ENCODE peak calls at places on chromosomes 6 and 20, in nine cellular contexts. One of them, this sample, is unnamed.

GRCh38 chr6:1597121-1597744 is 12.5 kb upstream of the FOXC1 start:
- DNase-seq in HL-60: no peak
- DNase-seq in stimulated activated CD4-positive, alpha-beta T cell treated with anti-CD3 and anti-CD28 coated beads, Interleukin-15, amount 100 ng/mL, for 1 hour: no peak
- DNase-seq in activated gamma-delta T cell treated with Interleukin-2 at 50 U/mL for 16 hours: no peak
- DNase-seq in effector CD4-positive, alpha-beta T cell: no peak
- DNase-seq in upper lobe of left lung: no peak
- DNase-seq in ecto neural progenitor cell: no peak
- DNase-seq in NCI-H1092 treated with DMSO at 0.1 percent for 48 hours: no peak
- DNase-seq in fibroblast of mammary gland: no peak
- DNase-seq in this sample: no peak

GRCh38 chr6:139291813-139292619 is at the start of gene TXLNB:
- DNase-seq in HL-60: peak; percentile 87
- DNase-seq in stimulated activated CD4-positive, alpha-beta T cell treated with anti-CD3 and anti-CD28 coated beads, Interleukin-15, amount 100 ng/mL, for 1 hour: peak; percentile 59
- DNase-seq in activated gamma-delta T cell treated with Interleukin-2 at 50 U/mL for 16 hours: peak; percentile 67
- DNase-seq in effector CD4-positive, alpha-beta T cell: peak; percentile 56
- DNase-seq in upper lobe of left lung: peak; percentile 76
- DNase-seq in ecto neural progenitor cell: peak; percentile 71
- DNase-seq in NCI-H1092 treated with DMSO at 0.1 percent for 48 hours: no peak
- DNase-seq in fibroblast of mammary gland: peak; percentile 85
- DNase-seq in this sample: peak; percentile 74

GRCh38 chr6:31169123-31169857 is 1.2 kb downstream of the POU5F1 start:
- DNase-seq in HL-60: no peak
- DNase-seq in stimulated activated CD4-positive, alpha-beta T cell treated with anti-CD3 and anti-CD28 coated beads, Interleukin-15, amount 100 ng/mL, for 1 hour: no peak
- DNase-seq in activated gamma-delta T cell treated with Interleukin-2 at 50 U/mL for 16 hours: no peak
- DNase-seq in effector CD4-positive, alpha-beta T cell: no peak
- DNase-seq in upper lobe of left lung: no peak
- DNase-seq in ecto neural progenitor cell: no peak
- DNase-seq in NCI-H1092 treated with DMSO at 0.1 percent for 48 hours: no peak
- DNase-seq in fibroblast of mammary gland: no peak
- DNase-seq in this sample: no peak

GRCh38 chr6:151179321-151179720 is 60.4 kb upstream of the AKAP12 start:
- DNase-seq in HL-60: no peak
- DNase-seq in stimulated activated CD4-positive, alpha-beta T cell treated with anti-CD3 and anti-CD28 coated beads, Interleukin-15, amount 100 ng/mL, for 1 hour: no peak
- DNase-seq in activated gamma-delta T cell treated with Interleukin-2 at 50 U/mL for 16 hours: no peak
- DNase-seq in effector CD4-positive, alpha-beta T cell: no peak
- DNase-seq in upper lobe of left lung: no peak
- DNase-seq in ecto neural progenitor cell: no peak
- DNase-seq in NCI-H1092 treated with DMSO at 0.1 percent for 48 hours: no peak
- DNase-seq in fibroblast of mammary gland: peak; percentile 96
- DNase-seq in this sample: no peak

GRCh38 chr20:35529552-35529951 is at the start of gene C20orf173:
- DNase-seq in HL-60: no peak
- DNase-seq in stimulated activated CD4-positive, alpha-beta T cell treated with anti-CD3 and anti-CD28 coated beads, Interleukin-15, amount 100 ng/mL, for 1 hour: no peak
- DNase-seq in activated gamma-delta T cell treated with Interleukin-2 at 50 U/mL for 16 hours: no peak
- DNase-seq in effector CD4-positive, alpha-beta T cell: no peak
- DNase-seq in upper lobe of left lung: no peak
- DNase-seq in ecto neural progenitor cell: no peak
- DNase-seq in NCI-H1092 treated with DMSO at 0.1 percent for 48 hours: no peak
- DNase-seq in fibroblast of mammary gland: no peak
- DNase-seq in this sample: no peak

GRCh38 chr20:12404941-12405340 is 487.2 kb downstream of the BTBD3 start:
- DNase-seq in HL-60: no peak
- DNase-seq in stimulated activated CD4-positive, alpha-beta T cell treated with anti-CD3 and anti-CD28 coated beads, Interleukin-15, amount 100 ng/mL, for 1 hour: no peak
- DNase-seq in activated gamma-delta T cell treated with Interleukin-2 at 50 U/mL for 16 hours: no peak
- DNase-seq in effector CD4-positive, alpha-beta T cell: no peak
- DNase-seq in upper lobe of left lung: no peak
- DNase-seq in ecto neural progenitor cell: no peak
- DNase-seq in NCI-H1092 treated with DMSO at 0.1 percent for 48 hours: no peak
- DNase-seq in fibroblast of mammary gland: no peak
- DNase-seq in this sample: no peak

GRCh38 chr6:113018351-113019151 is 671.4 kb downstream of the RFPL4B start:
- DNase-seq in HL-60: no peak
- DNase-seq in stimulated activated CD4-positive, alpha-beta T cell treated with anti-CD3 and anti-CD28 coated beads, Interleukin-15, amount 100 ng/mL, for 1 hour: no peak
- DNase-seq in activated gamma-delta T cell treated with Interleukin-2 at 50 U/mL for 16 hours: no peak
- DNase-seq in effector CD4-positive, alpha-beta T cell: no peak
- DNase-seq in upper lobe of left lung: no peak
- DNase-seq in ecto neural progenitor cell: no peak
- DNase-seq in NCI-H1092 treated with DMSO at 0.1 percent for 48 hours: no peak
- DNase-seq in fibroblast of mammary gland: peak; percentile 93
- DNase-seq in this sample: no peak

GRCh38 chr20:62716198-62716940 is 7.7 kb downstream of the NTSR1 start:
- DNase-seq in HL-60: no peak
- DNase-seq in stimulated activated CD4-positive, alpha-beta T cell treated with anti-CD3 and anti-CD28 coated beads, Interleukin-15, amount 100 ng/mL, for 1 hour: no peak
- DNase-seq in activated gamma-delta T cell treated with Interleukin-2 at 50 U/mL for 16 hours: peak; percentile 50
- DNase-seq in effector CD4-positive, alpha-beta T cell: peak; percentile 32
- DNase-seq in upper lobe of left lung: no peak
- DNase-seq in ecto neural progenitor cell: no peak
- DNase-seq in NCI-H1092 treated with DMSO at 0.1 percent for 48 hours: no peak
- DNase-seq in fibroblast of mammary gland: peak; percentile 48
- DNase-seq in this sample: no peak

GRCh38 chr6:140736227-140736626 is 1361.8 kb upstream of the CITED2 start:
- DNase-seq in HL-60: no peak
- DNase-seq in stimulated activated CD4-positive, alpha-beta T cell treated with anti-CD3 and anti-CD28 coated beads, Interleukin-15, amount 100 ng/mL, for 1 hour: no peak
- DNase-seq in activated gamma-delta T cell treated with Interleukin-2 at 50 U/mL for 16 hours: no peak
- DNase-seq in effector CD4-positive, alpha-beta T cell: no peak
- DNase-seq in upper lobe of left lung: no peak
- DNase-seq in ecto neural progenitor cell: no peak
- DNase-seq in NCI-H1092 treated with DMSO at 0.1 percent for 48 hours: no peak
- DNase-seq in fibroblast of mammary gland: peak; percentile 10
- DNase-seq in this sample: no peak

GRCh38 chr20:55103188-55103587 is 627.8 kb downstream of the DOK5 start:
- DNase-seq in HL-60: no peak
- DNase-seq in stimulated activated CD4-positive, alpha-beta T cell treated with anti-CD3 and anti-CD28 coated beads, Interleukin-15, amount 100 ng/mL, for 1 hour: no peak
- DNase-seq in activated gamma-delta T cell treated with Interleukin-2 at 50 U/mL for 16 hours: no peak
- DNase-seq in effector CD4-positive, alpha-beta T cell: no peak
- DNase-seq in upper lobe of left lung: no peak
- DNase-seq in ecto neural progenitor cell: no peak
- DNase-seq in NCI-H1092 treated with DMSO at 0.1 percent for 48 hours: no peak
- DNase-seq in fibroblast of mammary gland: no peak
- DNase-seq in this sample: peak; percentile 84

GRCh38 chr6:163757506-163757905 is 343.0 kb downstream of the QKI start:
- DNase-seq in HL-60: no peak
- DNase-seq in stimulated activated CD4-positive, alpha-beta T cell treated with anti-CD3 and anti-CD28 coated beads, Interleukin-15, amount 100 ng/mL, for 1 hour: no peak
- DNase-seq in activated gamma-delta T cell treated with Interleukin-2 at 50 U/mL for 16 hours: no peak
- DNase-seq in effector CD4-positive, alpha-beta T cell: no peak
- DNase-seq in upper lobe of left lung: no peak
- DNase-seq in ecto neural progenitor cell: no peak
- DNase-seq in NCI-H1092 treated with DMSO at 0.1 percent for 48 hours: no peak
- DNase-seq in fibroblast of mammary gland: no peak
- DNase-seq in this sample: no peak

GRCh38 chr20:19462491-19462890 is 250.0 kb downstream of the SLC24A3 start:
- DNase-seq in HL-60: no peak
- DNase-seq in stimulated activated CD4-positive, alpha-beta T cell treated with anti-CD3 and anti-CD28 coated beads, Interleukin-15, amount 100 ng/mL, for 1 hour: no peak
- DNase-seq in activated gamma-delta T cell treated with Interleukin-2 at 50 U/mL for 16 hours: no peak
- DNase-seq in effector CD4-positive, alpha-beta T cell: no peak
- DNase-seq in upper lobe of left lung: no peak
- DNase-seq in ecto neural progenitor cell: no peak
- DNase-seq in NCI-H1092 treated with DMSO at 0.1 percent for 48 hours: no peak
- DNase-seq in fibroblast of mammary gland: no peak
- DNase-seq in this sample: no peak

GRCh38 chr20:41308290-41308691 is 9.2 kb downstream of the ZHX3 start:
- DNase-seq in HL-60: no peak
- DNase-seq in stimulated activated CD4-positive, alpha-beta T cell treated with anti-CD3 and anti-CD28 coated beads, Interleukin-15, amount 100 ng/mL, for 1 hour: no peak
- DNase-seq in activated gamma-delta T cell treated with Interleukin-2 at 50 U/mL for 16 hours: no peak
- DNase-seq in effector CD4-positive, alpha-beta T cell: no peak
- DNase-seq in upper lobe of left lung: no peak
- DNase-seq in ecto neural progenitor cell: no peak
- DNase-seq in NCI-H1092 treated with DMSO at 0.1 percent for 48 hours: no peak
- DNase-seq in fibroblast of mammary gland: peak; percentile 85
- DNase-seq in this sample: no peak

GRCh38 chr6:13724174-13724573 is 12.5 kb upstream of the RANBP9 start:
- DNase-seq in HL-60: peak; percentile 68
- DNase-seq in stimulated activated CD4-positive, alpha-beta T cell treated with anti-CD3 and anti-CD28 coated beads, Interleukin-15, amount 100 ng/mL, for 1 hour: no peak
- DNase-seq in activated gamma-delta T cell treated with Interleukin-2 at 50 U/mL for 16 hours: no peak
- DNase-seq in effector CD4-positive, alpha-beta T cell: no peak
- DNase-seq in upper lobe of left lung: no peak
- DNase-seq in ecto neural progenitor cell: no peak
- DNase-seq in NCI-H1092 treated with DMSO at 0.1 percent for 48 hours: no peak
- DNase-seq in fibroblast of mammary gland: no peak
- DNase-seq in this sample: no peak

GRCh38 chr6:43817192-43817591 is 47.2 kb downstream of the VEGFA start:
- DNase-seq in HL-60: peak; percentile 58
- DNase-seq in stimulated activated CD4-positive, alpha-beta T cell treated with anti-CD3 and anti-CD28 coated beads, Interleukin-15, amount 100 ng/mL, for 1 hour: no peak
- DNase-seq in activated gamma-delta T cell treated with Interleukin-2 at 50 U/mL for 16 hours: no peak
- DNase-seq in effector CD4-positive, alpha-beta T cell: no peak
- DNase-seq in upper lobe of left lung: peak; percentile 54
- DNase-seq in ecto neural progenitor cell: no peak
- DNase-seq in NCI-H1092 treated with DMSO at 0.1 percent for 48 hours: no peak
- DNase-seq in fibroblast of mammary gland: peak; percentile 36
- DNase-seq in this sample: no peak

GRCh38 chr6:155158044-155158843 is 105.6 kb upstream of the CLDN20 start:
- DNase-seq in HL-60: no peak
- DNase-seq in stimulated activated CD4-positive, alpha-beta T cell treated with anti-CD3 and anti-CD28 coated beads, Interleukin-15, amount 100 ng/mL, for 1 hour: no peak
- DNase-seq in activated gamma-delta T cell treated with Interleukin-2 at 50 U/mL for 16 hours: no peak
- DNase-seq in effector CD4-positive, alpha-beta T cell: no peak
- DNase-seq in upper lobe of left lung: no peak
- DNase-seq in ecto neural progenitor cell: no peak
- DNase-seq in NCI-H1092 treated with DMSO at 0.1 percent for 48 hours: no peak
- DNase-seq in fibroblast of mammary gland: peak; percentile 50
- DNase-seq in this sample: no peak

GRCh38 chr20:62741191-62741676 is 32.6 kb downstream of the NTSR1 start:
- DNase-seq in HL-60: no peak
- DNase-seq in stimulated activated CD4-positive, alpha-beta T cell treated with anti-CD3 and anti-CD28 coated beads, Interleukin-15, amount 100 ng/mL, for 1 hour: no peak
- DNase-seq in activated gamma-delta T cell treated with Interleukin-2 at 50 U/mL for 16 hours: no peak
- DNase-seq in effector CD4-positive, alpha-beta T cell: no peak
- DNase-seq in upper lobe of left lung: no peak
- DNase-seq in ecto neural progenitor cell: peak; percentile 75
- DNase-seq in NCI-H1092 treated with DMSO at 0.1 percent for 48 hours: no peak
- DNase-seq in fibroblast of mammary gland: no peak
- DNase-seq in this sample: no peak

GRCh38 chr6:84193140-84193708 is 34.2 kb downstream of the CEP162 start:
- DNase-seq in HL-60: no peak
- DNase-seq in stimulated activated CD4-positive, alpha-beta T cell treated with anti-CD3 and anti-CD28 coated beads, Interleukin-15, amount 100 ng/mL, for 1 hour: no peak
- DNase-seq in activated gamma-delta T cell treated with Interleukin-2 at 50 U/mL for 16 hours: no peak
- DNase-seq in effector CD4-positive, alpha-beta T cell: no peak
- DNase-seq in upper lobe of left lung: no peak
- DNase-seq in ecto neural progenitor cell: no peak
- DNase-seq in NCI-H1092 treated with DMSO at 0.1 percent for 48 hours: no peak
- DNase-seq in fibroblast of mammary gland: peak; percentile 83
- DNase-seq in this sample: no peak

GRCh38 chr6:37365791-37366190 is 12.0 kb downstream of the RNF8 start:
- DNase-seq in HL-60: no peak
- DNase-seq in stimulated activated CD4-positive, alpha-beta T cell treated with anti-CD3 and anti-CD28 coated beads, Interleukin-15, amount 100 ng/mL, for 1 hour: no peak
- DNase-seq in activated gamma-delta T cell treated with Interleukin-2 at 50 U/mL for 16 hours: no peak
- DNase-seq in effector CD4-positive, alpha-beta T cell: no peak
- DNase-seq in upper lobe of left lung: no peak
- DNase-seq in ecto neural progenitor cell: no peak
- DNase-seq in NCI-H1092 treated with DMSO at 0.1 percent for 48 hours: no peak
- DNase-seq in fibroblast of mammary gland: peak; percentile 33
- DNase-seq in this sample: no peak

GRCh38 chr6:16832721-16833120 is 71.5 kb upstream of the ATXN1 start:
- DNase-seq in HL-60: no peak
- DNase-seq in stimulated activated CD4-positive, alpha-beta T cell treated with anti-CD3 and anti-CD28 coated beads, Interleukin-15, amount 100 ng/mL, for 1 hour: no peak
- DNase-seq in activated gamma-delta T cell treated with Interleukin-2 at 50 U/mL for 16 hours: no peak
- DNase-seq in effector CD4-positive, alpha-beta T cell: no peak
- DNase-seq in upper lobe of left lung: no peak
- DNase-seq in ecto neural progenitor cell: no peak
- DNase-seq in NCI-H1092 treated with DMSO at 0.1 percent for 48 hours: no peak
- DNase-seq in fibroblast of mammary gland: no peak
- DNase-seq in this sample: no peak

GRCh38 chr6:147227770-147228320 is 23.6 kb downstream of the STXBP5 start:
- DNase-seq in HL-60: no peak
- DNase-seq in stimulated activated CD4-positive, alpha-beta T cell treated with anti-CD3 and anti-CD28 coated beads, Interleukin-15, amount 100 ng/mL, for 1 hour: no peak
- DNase-seq in activated gamma-delta T cell treated with Interleukin-2 at 50 U/mL for 16 hours: no peak
- DNase-seq in effector CD4-positive, alpha-beta T cell: no peak
- DNase-seq in upper lobe of left lung: no peak
- DNase-seq in ecto neural progenitor cell: no peak
- DNase-seq in NCI-H1092 treated with DMSO at 0.1 percent for 48 hours: no peak
- DNase-seq in fibroblast of mammary gland: no peak
- DNase-seq in this sample: no peak

GRCh38 chr6:143247586-143247985 is 186.9 kb downstream of the AIG1 start:
- DNase-seq in HL-60: no peak
- DNase-seq in stimulated activated CD4-positive, alpha-beta T cell treated with anti-CD3 and anti-CD28 coated beads, Interleukin-15, amount 100 ng/mL, for 1 hour: no peak
- DNase-seq in activated gamma-delta T cell treated with Interleukin-2 at 50 U/mL for 16 hours: no peak
- DNase-seq in effector CD4-positive, alpha-beta T cell: no peak
- DNase-seq in upper lobe of left lung: no peak
- DNase-seq in ecto neural progenitor cell: no peak
- DNase-seq in NCI-H1092 treated with DMSO at 0.1 percent for 48 hours: no peak
- DNase-seq in fibroblast of mammary gland: no peak
- DNase-seq in this sample: no peak

GRCh38 chr6:36678488-36679042 is at the start of gene CDKN1A:
- DNase-seq in HL-60: peak; percentile 74
- DNase-seq in stimulated activated CD4-positive, alpha-beta T cell treated with anti-CD3 and anti-CD28 coated beads, Interleukin-15, amount 100 ng/mL, for 1 hour: peak; percentile 69
- DNase-seq in activated gamma-delta T cell treated with Interleukin-2 at 50 U/mL for 16 hours: peak; percentile 56
- DNase-seq in effector CD4-positive, alpha-beta T cell: peak; percentile 65
- DNase-seq in upper lobe of left lung: peak; percentile 96
- DNase-seq in ecto neural progenitor cell: peak; percentile 90
- DNase-seq in NCI-H1092 treated with DMSO at 0.1 percent for 48 hours: peak; percentile 61
- DNase-seq in fibroblast of mammary gland: peak; percentile 89
- DNase-seq in this sample: peak; percentile 97

GRCh38 chr20:16740365-16741072 is 7.6 kb upstream of the OTOR start:
- DNase-seq in HL-60: no peak
- DNase-seq in stimulated activated CD4-positive, alpha-beta T cell treated with anti-CD3 and anti-CD28 coated beads, Interleukin-15, amount 100 ng/mL, for 1 hour: no peak
- DNase-seq in activated gamma-delta T cell treated with Interleukin-2 at 50 U/mL for 16 hours: no peak
- DNase-seq in effector CD4-positive, alpha-beta T cell: no peak
- DNase-seq in upper lobe of left lung: no peak
- DNase-seq in ecto neural progenitor cell: no peak
- DNase-seq in NCI-H1092 treated with DMSO at 0.1 percent for 48 hours: no peak
- DNase-seq in fibroblast of mammary gland: no peak
- DNase-seq in this sample: no peak

GRCh38 chr6:170199716-170200115 is 91.2 kb downstream of the DLL1 start:
- DNase-seq in HL-60: no peak
- DNase-seq in stimulated activated CD4-positive, alpha-beta T cell treated with anti-CD3 and anti-CD28 coated beads, Interleukin-15, amount 100 ng/mL, for 1 hour: no peak
- DNase-seq in activated gamma-delta T cell treated with Interleukin-2 at 50 U/mL for 16 hours: no peak
- DNase-seq in effector CD4-positive, alpha-beta T cell: no peak
- DNase-seq in upper lobe of left lung: no peak
- DNase-seq in ecto neural progenitor cell: peak; percentile 28
- DNase-seq in NCI-H1092 treated with DMSO at 0.1 percent for 48 hours: no peak
- DNase-seq in fibroblast of mammary gland: no peak
- DNase-seq in this sample: no peak

GRCh38 chr6:4412488-4412887 is 277.1 kb upstream of the ECI2 start:
- DNase-seq in HL-60: no peak
- DNase-seq in stimulated activated CD4-positive, alpha-beta T cell treated with anti-CD3 and anti-CD28 coated beads, Interleukin-15, amount 100 ng/mL, for 1 hour: no peak
- DNase-seq in activated gamma-delta T cell treated with Interleukin-2 at 50 U/mL for 16 hours: no peak
- DNase-seq in effector CD4-positive, alpha-beta T cell: no peak
- DNase-seq in upper lobe of left lung: no peak
- DNase-seq in ecto neural progenitor cell: no peak
- DNase-seq in NCI-H1092 treated with DMSO at 0.1 percent for 48 hours: no peak
- DNase-seq in fibroblast of mammary gland: peak; percentile 17
- DNase-seq in this sample: no peak

GRCh38 chr20:9028419-9028818 is 40.5 kb upstream of the PLCB4 start:
- DNase-seq in HL-60: no peak
- DNase-seq in stimulated activated CD4-positive, alpha-beta T cell treated with anti-CD3 and anti-CD28 coated beads, Interleukin-15, amount 100 ng/mL, for 1 hour: no peak
- DNase-seq in activated gamma-delta T cell treated with Interleukin-2 at 50 U/mL for 16 hours: no peak
- DNase-seq in effector CD4-positive, alpha-beta T cell: no peak
- DNase-seq in upper lobe of left lung: no peak
- DNase-seq in ecto neural progenitor cell: no peak
- DNase-seq in NCI-H1092 treated with DMSO at 0.1 percent for 48 hours: no peak
- DNase-seq in fibroblast of mammary gland: peak; percentile 83
- DNase-seq in this sample: no peak

GRCh38 chr6:32156891-32157290 is 3.0 kb downstream of the PPT2 start:
- DNase-seq in HL-60: no peak
- DNase-seq in stimulated activated CD4-positive, alpha-beta T cell treated with anti-CD3 and anti-CD28 coated beads, Interleukin-15, amount 100 ng/mL, for 1 hour: no peak
- DNase-seq in activated gamma-delta T cell treated with Interleukin-2 at 50 U/mL for 16 hours: no peak
- DNase-seq in effector CD4-positive, alpha-beta T cell: no peak
- DNase-seq in upper lobe of left lung: no peak
- DNase-seq in ecto neural progenitor cell: no peak
- DNase-seq in NCI-H1092 treated with DMSO at 0.1 percent for 48 hours: no peak
- DNase-seq in fibroblast of mammary gland: no peak
- DNase-seq in this sample: no peak

GRCh38 chr6:27139753-27140522 is 107.6 kb upstream of the PRSS16 start:
- DNase-seq in HL-60: peak; percentile 50
- DNase-seq in stimulated activated CD4-positive, alpha-beta T cell treated with anti-CD3 and anti-CD28 coated beads, Interleukin-15, amount 100 ng/mL, for 1 hour: no peak
- DNase-seq in activated gamma-delta T cell treated with Interleukin-2 at 50 U/mL for 16 hours: no peak
- DNase-seq in effector CD4-positive, alpha-beta T cell: no peak
- DNase-seq in upper lobe of left lung: no peak
- DNase-seq in ecto neural progenitor cell: peak; percentile 50
- DNase-seq in NCI-H1092 treated with DMSO at 0.1 percent for 48 hours: no peak
- DNase-seq in fibroblast of mammary gland: no peak
- DNase-seq in this sample: peak; percentile 44

GRCh38 chr20:57032847-57033246 is 233.6 kb downstream of the BMP7 start:
- DNase-seq in HL-60: no peak
- DNase-seq in stimulated activated CD4-positive, alpha-beta T cell treated with anti-CD3 and anti-CD28 coated beads, Interleukin-15, amount 100 ng/mL, for 1 hour: no peak
- DNase-seq in activated gamma-delta T cell treated with Interleukin-2 at 50 U/mL for 16 hours: no peak
- DNase-seq in effector CD4-positive, alpha-beta T cell: no peak
- DNase-seq in upper lobe of left lung: no peak
- DNase-seq in ecto neural progenitor cell: no peak
- DNase-seq in NCI-H1092 treated with DMSO at 0.1 percent for 48 hours: no peak
- DNase-seq in fibroblast of mammary gland: no peak
- DNase-seq in this sample: no peak